ENCODE peak calls at places on chromosomes 12 and 14, in four cellular contexts. T is activated T-cell treated with anti-CD3 and anti-CD28 coated beads, Interleukin-2, amount 50 U/mL, for 4 hours; D is germinal center; E is immature natural killer cell. V is an unnamed sample.

GRCh38 chr14:81632162-81632561 is 98.5 kb upstream of the SEL1L start:
- DNase-seq in T (no peak), E (no peak), D (no peak), V (no peak)

GRCh38 chr14:77248666-77249065 is 22.3 kb downstream of the NGB start:
- DNase-seq in D (no peak), E (no peak), T (no peak), V (no peak)

GRCh38 chr12:10867381-10867780 is 16.7 kb downstream of the PRH1 start:
- DNase-seq in D (no peak), T (no peak), E (no peak), V (no peak)

GRCh38 chr12:80681786-80682185 is 25.6 kb upstream of the MYF6 start:
- DNase-seq in D (no peak), E (no peak), T (no peak), V (no peak)

GRCh38 chr14:78170203-78170602 is at the start of gene NRXN3:
- DNase-seq in E (no peak), D (no peak), T (no peak), V (no peak)

GRCh38 chr12:103571286-103571685 is 15.8 kb upstream of the STAB2 start:
- DNase-seq in T (no peak), E (no peak), D (no peak), V (no peak)

GRCh38 chr12:23084236-23084995 is 459.4 kb downstream of the ETNK1 start:
- DNase-seq in D (no peak), T (no peak), E (no peak), V (no peak)

GRCh38 chr12:85057370-85057963 is 21.3 kb downstream of the LRRIQ1 start:
- DNase-seq in T (no peak), D (peak), E (no peak), V (peak)

GRCh38 chr12:32115404-32116104 is 8.9 kb downstream of the BICD1 start:
- DNase-seq in D (no peak), T (no peak), E (no peak), V (no peak)

GRCh38 chr14:79408696-79409095 is 802.6 kb downstream of the DIO2 start:
- DNase-seq in D (no peak), E (no peak), T (no peak), V (no peak)

GRCh38 chr12:42017036-42017435 is 127.6 kb downstream of the GXYLT1 start:
- DNase-seq in D (no peak), T (no peak), E (no peak), V (no peak)

V was measured in Jurkat, Clone E6-1.